ENCODE peak calls at places on chromosomes 6 and 20, in five cellular contexts. Y, K, R, Z and O are unnamed samples.

GRCh38 chr20:62790075-62790474 is 6.2 kb upstream of the MRGBP start:
- DNase-seq in Z (no peak), R (no peak), Y (no peak), K (no peak), O (no peak)

GRCh38 chr6:155174576-155175174 is 89.1 kb upstream of the CLDN20 start:
- DNase-seq in R (no peak), K (peak; percentile 84), Z (peak; percentile 82), Y (peak; percentile 89), O (peak; percentile 73)

GRCh38 chr6:48061630-48062029 is 49.4 kb downstream of the PTCHD4 start:
- DNase-seq in Z (no peak), R (no peak), K (no peak), Y (peak; percentile 40), O (no peak)

GRCh38 chr6:160139420-160139851 is 17.8 kb downstream of the SLC22A1 start:
- DNase-seq in Y (peak; percentile 85), K (no peak), R (no peak), Z (no peak), O (no peak)

GRCh38 chr20:52416959-52417358 is 225.4 kb upstream of the ZFP64 start:
- DNase-seq in Y (no peak), Z (no peak), K (no peak), R (no peak), O (no peak)

GRCh38 chr6:27177454-27178000 is 70.0 kb upstream of the PRSS16 start:
- DNase-seq in R (peak; percentile 87), Y (peak; percentile 88), Z (peak; percentile 86), K (peak; percentile 90), O (peak; percentile 77)

GRCh38 chr20:31664696-31665354 is 27.1 kb downstream of the COX4I2 start:
- DNase-seq in Z (no peak), Y (no peak), K (no peak), R (no peak), O (no peak)

GRCh38 chr6:38164131-38164481 is 344.6 kb downstream of the ZFAND3 start:
- DNase-seq in Z (no peak), K (no peak), Y (no peak), R (no peak), O (no peak)

GRCh38 chr6:26553739-26554668 is 15.8 kb downstream of the HMGN4 start:
- DNase-seq in K (peak; percentile 83), Z (peak; percentile 85), R (no peak), Y (peak; percentile 93), O (no peak)

GRCh38 chr6:39792501-39793450 is 600 bp downstream of the DAAM2 start:
- DNase-seq in Z (peak; percentile 10), K (peak; percentile 46), Y (no peak), R (no peak), O (no peak)

GRCh38 chr20:4604580-4604979 is 117.1 kb upstream of the PRND start:
- DNase-seq in Z (no peak), R (no peak), K (no peak), Y (no peak), O (no peak)

GRCh38 chr6:42453649-42454427 is 2.1 kb upstream of the TRERF1 start:
- DNase-seq in Y (peak; percentile 47), K (peak; percentile 65), R (peak; percentile 82), Z (peak; percentile 48), O (peak; percentile 50)

GRCh38 chr6:88586371-88587157 is 376.9 kb downstream of the RNGTT start:
- DNase-seq in R (no peak), K (no peak), Z (no peak), Y (no peak), O (no peak)

GRCh38 chr6:11161031-11161966 is 49.8 kb upstream of the ERVFRD-1 start:
- DNase-seq in K (no peak), Z (no peak), Y (no peak), R (no peak), O (no peak)

GRCh38 chr20:24503352-24503931 is 34.0 kb downstream of the SYNDIG1 start:
- DNase-seq in Y (peak; percentile 41), K (peak; percentile 19), Z (no peak), R (no peak), O (no peak)

GRCh38 chr6:137727206-137727605 is 139.9 kb upstream of the TNFAIP3 start:
- DNase-seq in Y (no peak), R (no peak), K (no peak), Z (no peak), O (no peak)

GRCh38 chr6:72784071-72784470 is 162.2 kb downstream of the KCNQ5 start:
- DNase-seq in R (no peak), Y (peak; percentile 53), K (no peak), Z (no peak), O (no peak)

GRCh38 chr6:114096553-114097172 is 125.7 kb upstream of the HDAC2 start:
- DNase-seq in R (no peak), Z (peak; percentile 20), K (no peak), Y (peak; percentile 46), O (peak; percentile 27)

GRCh38 chr20:7993703-7994102 is 25.9 kb downstream of the TMX4 start:
- DNase-seq in Y (no peak), Z (no peak), K (no peak), R (no peak), O (no peak)

GRCh38 chr20:7993238-7993637 is 26.3 kb downstream of the TMX4 start:
- DNase-seq in K (no peak), Y (no peak), R (no peak), Z (no peak), O (no peak)

GRCh38 chr20:7985916-7986315 is 33.6 kb downstream of the TMX4 start:
- DNase-seq in Y (no peak), Z (no peak), K (no peak), R (no peak), O (no peak)

GRCh38 chr20:7984192-7984591 is 35.4 kb downstream of the TMX4 start:
- DNase-seq in Z (no peak), K (peak; percentile 80), R (no peak), Y (no peak), O (no peak)

GRCh38 chr20:7989379-7989778 is 30.2 kb downstream of the TMX4 start:
- DNase-seq in R (no peak), Y (peak; percentile 11), K (no peak), Z (no peak), O (no peak)
- TF ChIP-seq CTCF in R (no peak), Y (no peak), K (peak; percentile 42), Z (no peak), O (no peak)

GRCh38 chr20:2998728-2999127 is 44.7 kb upstream of the GNRH2 start:
- DNase-seq in Z (no peak), R (no peak), K (no peak), Y (no peak), O (no peak)

GRCh38 chr20:3003416-3003815 is 40.0 kb upstream of the GNRH2 start:
- DNase-seq in Y (no peak), Z (no peak), K (no peak), R (no peak), O (no peak)

GRCh38 chr20:2995796-2996195 is 47.6 kb upstream of the GNRH2 start:
- DNase-seq in Z (no peak), Y (no peak), K (no peak), R (no peak), O (no peak)

GRCh38 chr20:3000852-3001523 is 42.4 kb upstream of the GNRH2 start:
- DNase-seq in K (no peak), Y (peak; percentile 83), Z (no peak), R (no peak), O (peak; percentile 35)
- TF ChIP-seq CTCF in K (peak; percentile 74), Y (peak; percentile 58), Z (peak; percentile 71), R (no peak), O (peak; percentile 32)

DNA sequence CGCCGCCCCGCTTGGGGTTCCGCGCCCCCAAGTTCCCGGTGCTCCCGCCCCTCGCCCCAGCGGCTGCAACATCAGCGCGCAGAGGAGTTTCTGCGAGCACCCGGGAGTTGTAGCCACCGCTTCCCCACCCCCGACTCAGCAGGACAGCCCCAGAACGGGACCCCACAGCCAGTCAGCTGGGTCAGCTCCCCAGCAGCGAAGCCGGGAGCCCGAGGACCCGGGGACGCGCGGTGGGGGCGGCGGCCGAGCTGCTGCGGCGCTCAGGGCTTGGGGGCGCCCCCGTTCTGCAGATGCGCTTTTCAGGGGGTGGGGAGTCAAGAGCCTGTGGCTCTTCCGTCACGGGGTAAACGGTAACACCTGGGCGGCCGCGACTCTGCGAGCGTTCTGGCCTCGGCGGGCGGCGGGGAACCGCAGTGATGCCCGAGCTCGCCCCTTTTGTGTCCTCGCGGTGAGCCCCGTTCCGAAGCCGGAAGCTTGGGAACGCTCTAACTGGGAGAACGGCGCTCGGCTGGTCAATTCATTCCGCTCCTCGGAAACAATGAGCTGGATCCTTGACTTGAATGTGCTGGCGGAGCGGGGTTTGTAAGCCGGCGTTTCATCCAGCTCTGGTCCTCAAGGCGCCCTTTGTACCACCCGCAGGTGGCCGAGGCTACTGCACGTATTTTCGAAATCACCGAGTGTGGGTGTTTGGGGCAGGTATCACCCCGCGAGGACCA is 775 bp downstream of the PLEKHG1 start:
- DNase-seq in Z (peak; percentile 67), K (peak; percentile 83), R (peak; percentile 81), Y (peak; percentile 76), O (peak; percentile 76)
- TF ChIP-seq CTCF in Z (peak; percentile 51), K (peak; percentile 64), R (peak; percentile 42), Y (peak; percentile 38), O (peak; percentile 21)

GRCh38 chr6:111805511-111806181 is 67.6 kb downstream of the FYN start:
- DNase-seq in Z (no peak), K (no peak), R (no peak), Y (peak; percentile 63), O (peak; percentile 43)

GRCh38 chr6:111803384-111803783 is 69.9 kb downstream of the FYN start:
- DNase-seq in Z (no peak), Y (no peak), R (no peak), K (no peak), O (no peak)

GRCh38 chr6:111802720-111803119 is 70.5 kb downstream of the FYN start:
- DNase-seq in R (no peak), Z (no peak), K (no peak), Y (no peak), O (no peak)

GRCh38 chr6:111803804-111804203 is 69.4 kb downstream of the FYN start:
- DNase-seq in Y (no peak), K (no peak), R (no peak), Z (no peak), O (no peak)

DNA sequence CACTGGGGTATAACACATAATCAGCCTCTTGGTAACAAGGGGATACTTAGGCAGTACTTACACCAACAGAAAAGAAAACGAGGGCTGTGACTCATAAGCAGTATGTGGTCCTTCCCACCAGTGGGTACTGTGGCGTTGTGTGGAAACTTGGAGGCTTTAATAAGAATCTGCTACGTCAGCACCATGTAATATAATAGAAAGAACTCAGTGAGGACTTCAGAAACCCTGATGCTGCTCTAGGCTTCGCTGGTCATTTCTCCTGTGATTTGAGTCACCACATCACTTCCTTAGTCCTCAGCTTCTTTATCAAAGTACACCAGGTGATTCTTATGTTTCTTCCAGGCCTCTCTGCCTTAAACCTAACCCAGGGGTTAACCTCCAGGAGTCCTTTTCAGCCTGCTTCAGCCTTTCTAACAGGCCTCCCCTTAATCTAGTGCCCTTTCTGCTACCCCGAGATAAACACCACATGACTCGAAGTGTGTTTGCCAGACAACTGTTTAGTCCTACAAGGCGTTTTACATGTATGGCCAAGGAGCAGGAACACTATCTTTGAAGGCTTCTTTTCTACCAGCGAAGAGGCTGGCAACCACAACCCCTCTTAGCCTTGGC is 68.5 kb downstream of the FYN start:
- DNase-seq in K (no peak), Z (peak; percentile 41), R (no peak), Y (peak; percentile 88), O (peak; percentile 36)
- TF ChIP-seq CTCF in K (no peak), Z (no peak), R (no peak), Y (peak; percentile 36), O (no peak)